ENCODE peak calls at places on chromosomes 1 and 21, in six cellular contexts. K, I, G, V, A and U are unnamed samples.

GRCh38 chr1:57674803-57675202 is 250.9 kb upstream of the DAB1 start:
- DNase-seq in K (no peak), I (peak; percentile 89), G (no peak), V (no peak), A (no peak), U (no peak)

GRCh38 chr1:205595435-205595834 is 36.4 kb downstream of the ELK4 start:
- DNase-seq in K (no peak), I (no peak), G (no peak), V (no peak), A (no peak), U (no peak)

GRCh38 chr21:45768011-45768740 is 124.7 kb downstream of the PCBP3 start:
- DNase-seq in K (no peak), I (no peak), G (no peak), V (no peak), A (no peak), U (no peak)

GRCh38 chr1:116489231-116489697 is 81.6 kb downstream of the CD58 start:
- DNase-seq in K (peak; percentile 73), I (no peak), G (no peak), V (no peak), A (no peak), U (no peak)

GRCh38 chr1:99669821-99670220 is 23.9 kb downstream of the PALMD start:
- DNase-seq in K (no peak), I (no peak), G (no peak), V (no peak), A (no peak), U (no peak)

GRCh38 chr1:211237579-211237978 is 21.6 kb upstream of the RCOR3 start:
- DNase-seq in K (no peak), I (no peak), G (no peak), V (no peak), A (no peak), U (no peak)

GRCh38 chr1:113905435-113905861 is 322 bp downstream of the DCLRE1B start:
- DNase-seq in K (no peak), I (no peak), G (no peak), V (peak; percentile 9), A (no peak), U (no peak)

GRCh38 chr1:219416598-219417238 is 196.2 kb downstream of the ZC3H11B start:
- DNase-seq in K (peak; percentile 10), I (peak; percentile 31), G (peak; percentile 56), V (no peak), A (peak; percentile 45), U (peak; percentile 9)

GRCh38 chr1:17274186-17275170 is 25.6 kb downstream of the PADI3 start:
- DNase-seq in K (no peak), I (peak; percentile 40), G (no peak), V (no peak), A (no peak), U (no peak)

GRCh38 chr1:224387302-224387912 is 30.7 kb downstream of the CNIH4 start:
- DNase-seq in K (no peak), I (no peak), G (no peak), V (no peak), A (no peak), U (no peak)